ENCODE peak calls at places on chromosomes 6 and 20, in six cellular contexts. J is stimulated activated naive CD4-positive, alpha-beta T cell; N is T follicular helper cell; V is Right ventricle myocardium superior; K is left lung; D is BJ. X is an unnamed sample.

GRCh38 chr6:105359419-105360366 is 43.2 kb downstream of the PREP start:
- DNase-seq in J (no peak), D (peak; percentile 69), N (no peak), V (no peak), K (no peak), X (no peak)

GRCh38 chr6:53041356-53041755 is 23.8 kb upstream of the FBXO9 start:
- DNase-seq in J (no peak), V (no peak), N (no peak), D (no peak), K (no peak), X (no peak)

GRCh38 chr20:50146214-50146613 is 7.3 kb downstream of the PEDS1 start:
- DNase-seq in N (no peak), V (no peak), K (no peak), J (no peak), D (no peak), X (no peak)

GRCh38 chr6:134642217-134642616 is 307.7 kb downstream of the ALDH8A1 start:
- DNase-seq in V (no peak), J (no peak), N (no peak), K (no peak), D (peak; percentile 32), X (no peak)

GRCh38 chr6:53998293-53998692 is 113.0 kb upstream of the MLIP start:
- DNase-seq in N (no peak), J (no peak), V (no peak), K (no peak), D (no peak), X (no peak)

GRCh38 chr6:32662836-32663235 is 3.6 kb downstream of the HLA-DQB1 start:
- DNase-seq in D (no peak), N (no peak), J (no peak), K (no peak), V (no peak), X (no peak)

GRCh38 chr6:140850438-140850837 is 1282.3 kb upstream of the GJE1 start:
- DNase-seq in V (no peak), J (no peak), D (peak; percentile 46), K (no peak), N (no peak), X (no peak)

GRCh38 chr6:13484138-13484708 is 3.2 kb downstream of the GFOD1 start:
- DNase-seq in K (no peak), D (no peak), J (no peak), N (no peak), V (no peak), X (no peak)

GRCh38 chr6:166523782-166524569 is 62.5 kb downstream of the RAMACL start:
- DNase-seq in N (no peak), V (no peak), D (no peak), K (no peak), J (no peak), X (no peak)

GRCh38 chr20:13089950-13090469 is 81.2 kb downstream of the SPTLC3 start:
- DNase-seq in N (no peak), D (no peak), K (no peak), V (no peak), J (no peak), X (no peak)

GRCh38 chr6:157613011-157613522 is 210.0 kb upstream of the SNX9 start:
- DNase-seq in D (peak; percentile 46), V (no peak), K (no peak), J (no peak), N (no peak), X (no peak)

GRCh38 chr6:150751296-150751695 is 114.2 kb upstream of the MTHFD1L start:
- DNase-seq in V (no peak), J (no peak), K (no peak), D (no peak), N (no peak), X (no peak)

GRCh38 chr20:45337367-45338120 is 10.7 kb downstream of the SDC4 start:
- DNase-seq in V (peak; percentile 70), N (no peak), J (no peak), D (peak; percentile 83), K (peak; percentile 74), X (no peak)

GRCh38 chr20:58868795-58869194 is 16.3 kb downstream of the GNAS start:
- DNase-seq in K (no peak), V (no peak), N (no peak), D (no peak), J (peak; percentile 10), X (no peak)

GRCh38 chr6:151240036-151240685 is 394 bp downstream of the AKAP12 start:
- DNase-seq in J (no peak), D (no peak), V (peak; percentile 88), K (peak; percentile 59), N (no peak), X (no peak)

GRCh38 chr20:37362231-37362792 is 16.4 kb downstream of the SRC start:
- DNase-seq in K (peak; percentile 27), J (no peak), D (no peak), V (no peak), N (no peak), X (no peak)

GRCh38 chr6:35808688-35809087 is 3.5 kb downstream of the LHFPL5 start:
- DNase-seq in V (no peak), N (no peak), J (no peak), K (no peak), D (no peak), X (no peak)

GRCh38 chr6:85579581-85579980 is 14.1 kb downstream of the SNX14 start:
- DNase-seq in K (peak; percentile 43), V (no peak), D (no peak), N (no peak), J (no peak), X (no peak)

GRCh38 chr20:45983279-45983743 is 11.3 kb upstream of the ZNF335 start:
- DNase-seq in J (no peak), V (no peak), D (no peak), N (no peak), K (no peak), X (no peak)